ENCODE peak calls at places on chromosomes 1 and 21, in seven cellular contexts. A is adipocyte; R is activated naive CD8-positive, alpha-beta T cell treated with anti-CD3 and anti-CD28 coated beads, Interleukin-2, amount 10 ng/mL, durations not matched to agents 7 days and 5 days; K is mesendoderm; S is activated naive CD4-positive, alpha-beta T cell treated with anti-CD3 and anti-CD28 coated beads, Interleukin-2, amount 10 ng/mL, durations not matched to agents 7 days and 5 days; W is progenitor cell of endocrine pancreas; D is AG09309. O is an unnamed sample.

GRCh38 chr1:24389231-24389678 is 24.3 kb downstream of the STPG1 start:
- DNase-seq in A (no peak), R (no peak), K (no peak), S (no peak), W (no peak), D (no peak), O (no peak)

GRCh38 chr1:29801561-29801973 is 565.2 kb downstream of the PTPRU start:
- DNase-seq in A (no peak), R (no peak), K (no peak), S (no peak), W (no peak), D (no peak), O (no peak)

GRCh38 chr21:25626752-25627151 is 12.3 kb upstream of the JAM2 start:
- DNase-seq in A (no peak), R (no peak), K (no peak), S (no peak), W (no peak), D (no peak), O (no peak)

GRCh38 chr1:156795787-156796186 is 20.9 kb downstream of the SH2D2A start:
- DNase-seq in A (no peak), R (no peak), K (no peak), S (no peak), W (no peak), D (no peak), O (no peak)

GRCh38 chr21:35508389-35508888 is 459.3 kb upstream of the RUNX1 start:
- DNase-seq in A (peak), R (no peak), K (peak), S (peak), W (no peak), D (peak), O (peak)

GRCh38 chr1:186865253-186865652 is 36.5 kb downstream of the PLA2G4A start:
- DNase-seq in A (no peak), R (no peak), K (no peak), S (no peak), W (no peak), D (no peak), O (no peak)

GRCh38 chr1:168335500-168335899 is 54.8 kb downstream of the TBX19 start:
- DNase-seq in A (no peak), R (no peak), K (no peak), S (no peak), W (no peak), D (no peak), O (no peak)

GRCh38 chr1:6815722-6816121 is 30.5 kb downstream of the CAMTA1 start:
- DNase-seq in A (no peak), R (no peak), K (no peak), S (no peak), W (no peak), D (no peak), O (no peak)

GRCh38 chr1:218451415-218451814 is 106.3 kb downstream of the TGFB2 start:
- DNase-seq in A (no peak), R (no peak), K (no peak), S (no peak), W (no peak), D (no peak), O (no peak)

GRCh38 chr1:156590326-156591180 is 1.0 kb upstream of the NAXE start:
- DNase-seq in A (no peak), R (no peak), K (no peak), S (no peak), W (no peak), D (no peak), O (no peak)

GRCh38 chr1:84303154-84303830 is 1.8 kb downstream of the SAMD13 start:
- DNase-seq in A (no peak), R (no peak), K (no peak), S (no peak), W (no peak), D (no peak), O (no peak)

GRCh38 chr1:57494679-57495078 is 70.8 kb upstream of the DAB1 start:
- DNase-seq in A (no peak), R (no peak), K (peak), S (no peak), W (no peak), D (no peak), O (no peak)

GRCh38 chr1:53073899-53074311 is 11.9 kb downstream of the PODN start:
- DNase-seq in A (no peak), R (peak), K (no peak), S (no peak), W (no peak), D (no peak), O (no peak)

GRCh38 chr1:214559079-214559478 is 7.7 kb upstream of the PTPN14 start:
- DNase-seq in A (no peak), R (no peak), K (no peak), S (no peak), W (no peak), D (no peak), O (no peak)

O was measured in neural progenitor cell.